ENCODE peak calls at places on chromosomes 11 and 22, in seven cellular contexts. P is GM19239, V is KG1, A is ELR, J is activated T-helper 1 cell treated with Interleukin-2 at 50 U/mL for 16 hours, R is prostate gland, O is HT1080. E is an unnamed sample.

GRCh38 chr22:47333625-47334024 is 571.2 kb downstream of the TBC1D22A start:
- DNase-seq in V (no peak), P (no peak), J (no peak), O (peak), A (peak), R (peak), E (no peak)

GRCh38 chr11:12285811-12286222 is 91.6 kb upstream of the PARVA start:
- DNase-seq in O (peak), J (no peak), V (no peak), A (no peak), P (no peak), R (peak), E (no peak)

GRCh38 chr22:37225481-37225880 is 13.2 kb upstream of the SSTR3 start:
- DNase-seq in O (no peak), P (no peak), A (peak), V (no peak), R (no peak), J (no peak), E (no peak)

GRCh38 chr11:65041206-65042035 is at the start of gene SAC3D1:
- DNase-seq in R (no peak), O (no peak), V (peak), J (peak), A (peak), P (peak), E (peak)

GRCh38 chr11:75939992-75940391 is 125.0 kb downstream of the UVRAG start:
- DNase-seq in V (no peak), P (peak), R (no peak), A (no peak), J (no peak), O (no peak), E (no peak)

GRCh38 chr22:35726398-35726797 is 8.7 kb downstream of the APOL5 start:
- DNase-seq in A (no peak), P (no peak), O (no peak), R (no peak), V (no peak), J (no peak), E (no peak)

GRCh38 chr11:46389450-46390330 is 1.9 kb downstream of the CHRM4 start:
- DNase-seq in J (no peak), A (peak), P (peak), V (peak), O (peak), R (peak), E (peak)

GRCh38 chr11:128279861-128280260 is 307.5 kb downstream of the ETS1 start:
- DNase-seq in R (no peak), V (no peak), O (peak), A (peak), P (no peak), J (no peak), E (no peak)

GRCh38 chr22:46829140-46829891 is 66.9 kb downstream of the TBC1D22A start:
- DNase-seq in P (no peak), J (no peak), V (no peak), O (peak), R (no peak), A (peak), E (no peak)

GRCh38 chr11:57549983-57550382 is 12.6 kb downstream of the SMTNL1 start:
- DNase-seq in O (no peak), J (no peak), A (no peak), R (no peak), P (no peak), V (no peak), E (no peak)

GRCh38 chr11:67044496-67044895 is 12.2 kb upstream of the RHOD start:
- DNase-seq in A (no peak), O (no peak), J (no peak), P (no peak), V (no peak), R (no peak), E (no peak)

GRCh38 chr11:102293873-102294601 is 23.2 kb upstream of the BIRC3 start:
- DNase-seq in O (peak), R (peak), P (peak), A (peak), J (no peak), V (peak), E (no peak)

GRCh38 chr11:57543601-57544000 is 6.2 kb downstream of the SMTNL1 start:
- DNase-seq in R (no peak), V (no peak), A (no peak), P (no peak), O (no peak), J (no peak), E (no peak)

GRCh38 chr11:14414470-14415461 is 55.8 kb upstream of the RRAS2 start:
- DNase-seq in O (peak), R (no peak), P (peak), V (peak), J (peak), A (peak), E (no peak)

GRCh38 chr11:36000616-36001190 is 56.8 kb downstream of the LDLRAD3 start:
- DNase-seq in R (peak), J (no peak), V (no peak), O (no peak), P (no peak), A (no peak), E (no peak)

GRCh38 chr11:65133724-65134123 is 595 bp downstream of the SYVN1 start:
- DNase-seq in O (no peak), P (no peak), V (no peak), R (no peak), J (no peak), A (peak), E (no peak)

GRCh38 chr11:67581469-67581868 is 2.1 kb upstream of the GSTP1 start:
- DNase-seq in V (no peak), J (no peak), O (no peak), A (no peak), R (peak), P (no peak), E (no peak)

GRCh38 chr11:13016415-13016814 is 7.3 kb downstream of the RASSF10 start:
- DNase-seq in A (peak), O (peak), P (no peak), R (no peak), J (no peak), V (no peak), E (no peak)

GRCh38 chr11:132111781-132112380 is 741.5 kb downstream of the NTM start:
- DNase-seq in O (peak), P (no peak), A (peak), J (no peak), V (no peak), R (no peak), E (no peak)

GRCh38 chr11:69358398-69359080 is 64.6 kb downstream of the MYEOV start:
- DNase-seq in V (no peak), P (no peak), J (no peak), R (no peak), O (no peak), A (no peak), E (no peak)

GRCh38 chr11:23997356-23997755 is 499.5 kb upstream of the LUZP2 start:
- DNase-seq in P (no peak), V (no peak), J (no peak), A (no peak), R (no peak), O (no peak), E (no peak)

E was measured in GM12891.